ENCODE peak calls at places on chromosomes 12 and 14, in six cellular contexts. Q is left ventricle myocardium inferior; N is osteocyte; J is CD8-positive, alpha-beta T cell; W is breast epithelium; I is CD4-positive, alpha-beta T cell. R is an unnamed sample.

GRCh38 chr12:8697120-8697475 is 693 bp upstream of the RIMKLB start:
- DNase-seq in Q (no peak), N (no peak), J (no peak), W (no peak), I (peak; percentile 10), R (no peak)

GRCh38 chr12:16844875-16845274 is 238.9 kb upstream of the LMO3 start:
- DNase-seq in Q (no peak), N (no peak), J (no peak), W (no peak), I (no peak), R (no peak)

GRCh38 chr14:55373784-55374725 is 37.6 kb downstream of the ATG14 start:
- DNase-seq in Q (no peak), N (no peak), J (peak; percentile 15), W (no peak), I (no peak), R (no peak)

GRCh38 chr14:89246290-89246689 is 170.7 kb downstream of the FOXN3 start:
- DNase-seq in Q (no peak), N (no peak), J (no peak), W (no peak), I (no peak), R (no peak)

GRCh38 chr12:29743801-29744200 is 39.9 kb downstream of the TMTC1 start:
- DNase-seq in Q (no peak), N (no peak), J (no peak), W (no peak), I (no peak), R (no peak)

GRCh38 chr12:132484183-132484890 is 5.6 kb upstream of the FBRSL1 start:
- DNase-seq in Q (no peak), N (no peak), J (no peak), W (no peak), I (no peak), R (no peak)

GRCh38 chr14:75427482-75428229 is at the start of gene JDP2:
- DNase-seq in Q (peak; percentile 97), N (peak; percentile 94), J (peak; percentile 29), W (peak; percentile 91), I (peak; percentile 32), R (peak; percentile 83)

GRCh38 chr12:130347588-130347987 is 9.9 kb downstream of the PIWIL1 start:
- DNase-seq in Q (no peak), N (no peak), J (no peak), W (no peak), I (no peak), R (no peak)

GRCh38 chr12:66189476-66189823 is 436 bp downstream of the IRAK3 start:
- DNase-seq in Q (no peak), N (no peak), J (no peak), W (no peak), I (no peak), R (no peak)

GRCh38 chr14:75190023-75190422 is 13.6 kb upstream of the TMED10 start:
- DNase-seq in Q (no peak), N (no peak), J (no peak), W (no peak), I (no peak), R (no peak)

GRCh38 chr14:94601961-94602391 is 10.2 kb upstream of the SERPINA3 start:
- DNase-seq in Q (peak; percentile 75), N (no peak), J (no peak), W (no peak), I (no peak), R (no peak)

GRCh38 chr14:75864352-75864751 is 117.4 kb downstream of the TGFB3 start:
- DNase-seq in Q (no peak), N (no peak), J (no peak), W (no peak), I (no peak), R (no peak)

GRCh38 chr12:93098077-93098476 is 169.0 kb upstream of the EEA1 start:
- DNase-seq in Q (peak; percentile 30), N (no peak), J (peak; percentile 71), W (no peak), I (peak; percentile 65), R (no peak)

GRCh38 chr12:11978985-11979384 is 91.8 kb upstream of the BCL2L14 start:
- DNase-seq in Q (no peak), N (no peak), J (no peak), W (no peak), I (no peak), R (no peak)

GRCh38 chr12:5230151-5230550 is 186.5 kb downstream of the KCNA5 start:
- DNase-seq in Q (no peak), N (no peak), J (no peak), W (no peak), I (no peak), R (no peak)

GRCh38 chr12:13087766-13088165 is 15.7 kb downstream of the GSG1 start:
- DNase-seq in Q (no peak), N (no peak), J (no peak), W (no peak), I (no peak), R (no peak)

GRCh38 chr14:105126970-105127307 is 41.6 kb downstream of the JAG2 start:
- DNase-seq in Q (no peak), N (peak; percentile 62), J (peak; percentile 2), W (no peak), I (no peak), R (peak; percentile 40)

GRCh38 chr12:24759155-24759554 is 189.7 kb downstream of the BCAT1 start:
- DNase-seq in Q (no peak), N (no peak), J (no peak), W (no peak), I (no peak), R (no peak)

GRCh38 chr12:52805000-52805399 is 8.9 kb downstream of the KRT4 start:
- DNase-seq in Q (no peak), N (no peak), J (no peak), W (no peak), I (no peak), R (no peak)

GRCh38 chr12:117674763-117675162 is 294.0 kb downstream of the KSR2 start:
- DNase-seq in Q (no peak), N (no peak), J (no peak), W (no peak), I (no peak), R (no peak)

GRCh38 chr14:67480011-67480410 is 8.5 kb downstream of the TMEM229B start:
- DNase-seq in Q (no peak), N (no peak), J (no peak), W (peak; percentile 62), I (no peak), R (no peak)

GRCh38 chr12:49389092-49389703 is 21.9 kb downstream of the SPATS2 start:
- DNase-seq in Q (peak; percentile 36), N (no peak), J (peak; percentile 73), W (no peak), I (peak; percentile 55), R (no peak)

GRCh38 chr12:131444220-131445164 is 266.4 kb upstream of the SFSWAP start:
- DNase-seq in Q (no peak), N (peak; percentile 84), J (peak; percentile 5), W (no peak), I (no peak), R (no peak)

GRCh38 chr14:73741386-73741875 is 27.2 kb upstream of the PNMA1 start:
- DNase-seq in Q (peak; percentile 79), N (no peak), J (peak; percentile 75), W (no peak), I (peak; percentile 59), R (no peak)

GRCh38 chr12:79407671-79408622 is 282.8 kb downstream of the PAWR start:
- DNase-seq in Q (peak; percentile 16), N (peak; percentile 89), J (no peak), W (no peak), I (no peak), R (no peak)

GRCh38 chr12:132204064-132204821 is 60.0 kb downstream of the NOC4L start:
- DNase-seq in Q (no peak), N (no peak), J (no peak), W (no peak), I (no peak), R (no peak)

GRCh38 chr14:43247877-43248276 is 1259.2 kb downstream of the FSCB start:
- DNase-seq in Q (no peak), N (no peak), J (no peak), W (no peak), I (no peak), R (no peak)

GRCh38 chr12:126688556-126688955 is 1578.4 kb upstream of the TMEM132C start:
- DNase-seq in Q (no peak), N (no peak), J (no peak), W (no peak), I (no peak), R (no peak)

GRCh38 chr14:97408503-97408902 is 611.3 kb downstream of the VRK1 start:
- DNase-seq in Q (no peak), N (no peak), J (no peak), W (no peak), I (no peak), R (no peak)
- TF ChIP-seq CTCF in Q (no peak), N (no peak), J (no peak), W (no peak), I (no peak), R (no peak)

DNA sequence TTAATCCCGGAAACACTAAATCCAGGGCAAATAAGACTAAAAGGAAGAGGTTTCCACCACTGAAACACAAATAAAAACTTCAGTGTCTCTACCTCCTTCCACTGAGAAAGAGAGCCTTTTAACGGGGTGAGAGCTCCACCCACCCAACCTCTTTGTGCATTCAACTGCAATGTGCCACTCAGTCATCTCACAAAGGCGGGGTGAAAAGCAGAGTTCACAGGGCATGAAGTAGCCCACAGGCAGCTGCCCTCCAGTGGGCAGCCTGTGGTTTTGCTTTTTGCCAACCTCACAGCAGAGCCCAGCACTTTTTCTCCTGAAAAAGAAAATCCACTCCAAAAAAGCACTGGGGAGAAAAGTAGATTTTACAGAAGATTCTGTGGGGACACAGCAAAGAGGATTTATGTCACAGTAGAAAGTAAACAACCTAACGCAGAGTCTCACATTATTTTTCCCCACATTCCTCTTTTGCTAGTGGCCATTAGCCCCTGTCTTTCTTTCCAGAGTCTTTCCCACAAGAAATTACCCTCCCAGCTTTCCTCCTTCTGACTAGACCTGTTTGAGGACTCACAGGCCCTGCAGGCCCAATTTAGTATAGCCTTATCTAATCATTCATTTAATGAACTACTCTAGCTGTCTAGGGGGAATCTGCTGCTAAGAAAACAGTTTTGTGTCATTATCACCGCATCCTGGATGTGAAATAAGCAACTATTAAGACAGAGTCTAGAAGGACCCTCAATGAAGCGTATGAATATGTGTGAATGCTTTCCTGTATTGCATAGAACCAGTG is 753.8 kb upstream of the FOXG1 start:
- DNase-seq in Q (no peak), N (no peak), J (no peak), W (no peak), I (no peak), R (no peak)
- TF ChIP-seq CTCF in Q (no peak), N (no peak), J (no peak), W (no peak), I (no peak), R (no peak)

DNA sequence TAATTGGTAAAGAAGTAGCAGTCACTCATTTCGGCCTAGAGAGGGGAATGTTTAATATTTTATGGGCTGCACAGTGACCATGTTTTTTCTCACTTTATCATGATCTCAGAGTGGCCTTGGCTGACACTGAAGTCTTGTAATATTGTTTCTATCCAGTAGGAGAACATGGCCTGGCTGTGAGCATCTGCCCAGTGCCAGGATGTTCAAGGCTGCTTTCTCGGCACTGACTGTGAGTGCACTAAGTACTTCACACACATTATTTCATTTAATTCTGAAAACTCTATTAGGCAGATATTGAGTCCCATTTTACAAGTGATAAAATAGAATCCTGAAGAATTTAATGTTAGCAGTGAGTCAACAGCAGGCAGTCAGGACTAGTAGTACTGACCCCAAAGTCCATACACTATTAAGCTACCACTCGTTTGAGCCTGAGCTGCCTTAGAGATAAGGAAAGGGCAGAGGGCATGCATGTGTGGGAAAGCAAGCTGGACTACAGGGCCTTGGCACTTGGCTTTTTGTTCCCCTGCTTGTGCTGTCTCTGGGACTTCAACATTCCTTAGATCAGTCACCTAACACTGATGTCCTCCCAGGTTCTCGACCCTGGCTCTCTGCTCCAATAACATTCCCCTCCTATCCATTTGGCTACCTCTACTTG is 42.2 kb upstream of the APPL2 start:
- DNase-seq in Q (no peak), N (no peak), J (no peak), W (no peak), I (no peak), R (no peak)
- TF ChIP-seq CTCF in Q (no peak), N (peak; percentile 22), J (no peak), W (no peak), I (no peak), R (peak; percentile 53)

GRCh38 chr12:6613776-6614512 is 6.8 kb upstream of the CHD4 start:
- DNase-seq in Q (peak; percentile 89), N (peak; percentile 96), J (peak; percentile 59), W (peak; percentile 93), I (no peak), R (peak; percentile 93)
- TF ChIP-seq CTCF in Q (no peak), N (no peak), J (no peak), W (peak; percentile 13), I (no peak), R (peak; percentile 43)